ENCODE peak calls at places on chromosomes 1 and 21, in eight cellular contexts. One of them, this sample, is unnamed.

GRCh38 chr1:186839077-186839400 is 10.3 kb downstream of the PLA2G4A start:
- DNase-seq in mesenchymal stem cell: no peak
- DNase-seq in LoVo: no peak
- DNase-seq in uterus: no peak
- DNase-seq in stimulated activated CD8-positive, alpha-beta memory T cell treated with anti-CD3 and anti-CD28 coated beads, Interleukin-7, amount 100 ng/mL, for 4 hours: no peak
- DNase-seq in retina: no peak
- DNase-seq in NCI-H1105 treated with DMSO at 0.1 percent for 48 hours: no peak
- DNase-seq in stimulated activated CD4-positive, alpha-beta T cell treated with anti-CD3 and anti-CD28 coated beads, Interleukin-2, amount 100 ng/mL, for 48 hours: no peak
- DNase-seq in this sample: no peak

GRCh38 chr21:37644666-37645065 is 271.6 kb downstream of the KCNJ6 start:
- DNase-seq in mesenchymal stem cell: no peak
- DNase-seq in LoVo: no peak
- DNase-seq in uterus: no peak
- DNase-seq in stimulated activated CD8-positive, alpha-beta memory T cell treated with anti-CD3 and anti-CD28 coated beads, Interleukin-7, amount 100 ng/mL, for 4 hours: no peak
- DNase-seq in retina: no peak
- DNase-seq in NCI-H1105 treated with DMSO at 0.1 percent for 48 hours: no peak
- DNase-seq in stimulated activated CD4-positive, alpha-beta T cell treated with anti-CD3 and anti-CD28 coated beads, Interleukin-2, amount 100 ng/mL, for 48 hours: no peak
- DNase-seq in this sample: no peak

GRCh38 chr1:56626546-56626945 is 18.6 kb upstream of the PRKAA2 start:
- DNase-seq in mesenchymal stem cell: peak; percentile 12
- DNase-seq in LoVo: no peak
- DNase-seq in uterus: no peak
- DNase-seq in stimulated activated CD8-positive, alpha-beta memory T cell treated with anti-CD3 and anti-CD28 coated beads, Interleukin-7, amount 100 ng/mL, for 4 hours: no peak
- DNase-seq in retina: no peak
- DNase-seq in NCI-H1105 treated with DMSO at 0.1 percent for 48 hours: no peak
- DNase-seq in stimulated activated CD4-positive, alpha-beta T cell treated with anti-CD3 and anti-CD28 coated beads, Interleukin-2, amount 100 ng/mL, for 48 hours: no peak
- DNase-seq in this sample: no peak

GRCh38 chr1:108663074-108663473 is 2.2 kb upstream of the HENMT1 start:
- DNase-seq in mesenchymal stem cell: no peak
- DNase-seq in LoVo: no peak
- DNase-seq in uterus: no peak
- DNase-seq in stimulated activated CD8-positive, alpha-beta memory T cell treated with anti-CD3 and anti-CD28 coated beads, Interleukin-7, amount 100 ng/mL, for 4 hours: no peak
- DNase-seq in retina: no peak
- DNase-seq in NCI-H1105 treated with DMSO at 0.1 percent for 48 hours: no peak
- DNase-seq in stimulated activated CD4-positive, alpha-beta T cell treated with anti-CD3 and anti-CD28 coated beads, Interleukin-2, amount 100 ng/mL, for 48 hours: no peak
- DNase-seq in this sample: no peak

GRCh38 chr21:14890141-14890540 is 174.7 kb downstream of the NRIP1 start:
- DNase-seq in mesenchymal stem cell: no peak
- DNase-seq in LoVo: no peak
- DNase-seq in uterus: no peak
- DNase-seq in stimulated activated CD8-positive, alpha-beta memory T cell treated with anti-CD3 and anti-CD28 coated beads, Interleukin-7, amount 100 ng/mL, for 4 hours: no peak
- DNase-seq in retina: no peak
- DNase-seq in NCI-H1105 treated with DMSO at 0.1 percent for 48 hours: no peak
- DNase-seq in stimulated activated CD4-positive, alpha-beta T cell treated with anti-CD3 and anti-CD28 coated beads, Interleukin-2, amount 100 ng/mL, for 48 hours: no peak
- DNase-seq in this sample: no peak

GRCh38 chr1:217561446-217561845 is 69.4 kb downstream of the GPATCH2 start:
- DNase-seq in mesenchymal stem cell: no peak
- DNase-seq in LoVo: no peak
- DNase-seq in uterus: no peak
- DNase-seq in stimulated activated CD8-positive, alpha-beta memory T cell treated with anti-CD3 and anti-CD28 coated beads, Interleukin-7, amount 100 ng/mL, for 4 hours: no peak
- DNase-seq in retina: no peak
- DNase-seq in NCI-H1105 treated with DMSO at 0.1 percent for 48 hours: no peak
- DNase-seq in stimulated activated CD4-positive, alpha-beta T cell treated with anti-CD3 and anti-CD28 coated beads, Interleukin-2, amount 100 ng/mL, for 48 hours: no peak
- DNase-seq in this sample: no peak

GRCh38 chr1:46689326-46689725 is 17.7 kb downstream of the TEX38 start:
- DNase-seq in mesenchymal stem cell: no peak
- DNase-seq in LoVo: no peak
- DNase-seq in uterus: no peak
- DNase-seq in stimulated activated CD8-positive, alpha-beta memory T cell treated with anti-CD3 and anti-CD28 coated beads, Interleukin-7, amount 100 ng/mL, for 4 hours: no peak
- DNase-seq in retina: no peak
- DNase-seq in NCI-H1105 treated with DMSO at 0.1 percent for 48 hours: no peak
- DNase-seq in stimulated activated CD4-positive, alpha-beta T cell treated with anti-CD3 and anti-CD28 coated beads, Interleukin-2, amount 100 ng/mL, for 48 hours: no peak
- DNase-seq in this sample: no peak

GRCh38 chr1:2611034-2611501 is 21.7 kb downstream of the MMEL1 start:
- DNase-seq in mesenchymal stem cell: no peak
- DNase-seq in LoVo: peak; percentile 22
- DNase-seq in uterus: no peak
- DNase-seq in stimulated activated CD8-positive, alpha-beta memory T cell treated with anti-CD3 and anti-CD28 coated beads, Interleukin-7, amount 100 ng/mL, for 4 hours: no peak
- DNase-seq in retina: peak; percentile 72
- DNase-seq in NCI-H1105 treated with DMSO at 0.1 percent for 48 hours: no peak
- DNase-seq in stimulated activated CD4-positive, alpha-beta T cell treated with anti-CD3 and anti-CD28 coated beads, Interleukin-2, amount 100 ng/mL, for 48 hours: peak; percentile 38
- DNase-seq in this sample: peak; percentile 70

GRCh38 chr1:62508187-62508758 is 71.4 kb downstream of the USP1 start:
- DNase-seq in mesenchymal stem cell: peak; percentile 55
- DNase-seq in LoVo: peak; percentile 29
- DNase-seq in uterus: no peak
- DNase-seq in stimulated activated CD8-positive, alpha-beta memory T cell treated with anti-CD3 and anti-CD28 coated beads, Interleukin-7, amount 100 ng/mL, for 4 hours: no peak
- DNase-seq in retina: no peak
- DNase-seq in NCI-H1105 treated with DMSO at 0.1 percent for 48 hours: peak; percentile 55
- DNase-seq in stimulated activated CD4-positive, alpha-beta T cell treated with anti-CD3 and anti-CD28 coated beads, Interleukin-2, amount 100 ng/mL, for 48 hours: no peak
- DNase-seq in this sample: no peak

GRCh38 chr21:39051561-39051949 is 131.7 kb downstream of the PSMG1 start:
- DNase-seq in mesenchymal stem cell: peak; percentile 16
- DNase-seq in LoVo: no peak
- DNase-seq in uterus: no peak
- DNase-seq in stimulated activated CD8-positive, alpha-beta memory T cell treated with anti-CD3 and anti-CD28 coated beads, Interleukin-7, amount 100 ng/mL, for 4 hours: no peak
- DNase-seq in retina: no peak
- DNase-seq in NCI-H1105 treated with DMSO at 0.1 percent for 48 hours: no peak
- DNase-seq in stimulated activated CD4-positive, alpha-beta T cell treated with anti-CD3 and anti-CD28 coated beads, Interleukin-2, amount 100 ng/mL, for 48 hours: no peak
- DNase-seq in this sample: no peak

GRCh38 chr1:161816201-161816600 is 50.1 kb downstream of the ATF6 start:
- DNase-seq in mesenchymal stem cell: peak; percentile 77
- DNase-seq in LoVo: no peak
- DNase-seq in uterus: no peak
- DNase-seq in stimulated activated CD8-positive, alpha-beta memory T cell treated with anti-CD3 and anti-CD28 coated beads, Interleukin-7, amount 100 ng/mL, for 4 hours: no peak
- DNase-seq in retina: no peak
- DNase-seq in NCI-H1105 treated with DMSO at 0.1 percent for 48 hours: no peak
- DNase-seq in stimulated activated CD4-positive, alpha-beta T cell treated with anti-CD3 and anti-CD28 coated beads, Interleukin-2, amount 100 ng/mL, for 48 hours: no peak
- DNase-seq in this sample: no peak

GRCh38 chr1:115192200-115192767 is 103.0 kb upstream of the TSPAN2 start:
- DNase-seq in mesenchymal stem cell: no peak
- DNase-seq in LoVo: no peak
- DNase-seq in uterus: no peak
- DNase-seq in stimulated activated CD8-positive, alpha-beta memory T cell treated with anti-CD3 and anti-CD28 coated beads, Interleukin-7, amount 100 ng/mL, for 4 hours: no peak
- DNase-seq in retina: no peak
- DNase-seq in NCI-H1105 treated with DMSO at 0.1 percent for 48 hours: no peak
- DNase-seq in stimulated activated CD4-positive, alpha-beta T cell treated with anti-CD3 and anti-CD28 coated beads, Interleukin-2, amount 100 ng/mL, for 48 hours: no peak
- DNase-seq in this sample: no peak

GRCh38 chr1:157073944-157074685 is 25.5 kb downstream of the ETV3L start:
- DNase-seq in mesenchymal stem cell: peak; percentile 74
- DNase-seq in LoVo: peak; percentile 36
- DNase-seq in uterus: peak; percentile 70
- DNase-seq in stimulated activated CD8-positive, alpha-beta memory T cell treated with anti-CD3 and anti-CD28 coated beads, Interleukin-7, amount 100 ng/mL, for 4 hours: no peak
- DNase-seq in retina: peak; percentile 82
- DNase-seq in NCI-H1105 treated with DMSO at 0.1 percent for 48 hours: no peak
- DNase-seq in stimulated activated CD4-positive, alpha-beta T cell treated with anti-CD3 and anti-CD28 coated beads, Interleukin-2, amount 100 ng/mL, for 48 hours: peak; percentile 41
- DNase-seq in this sample: peak; percentile 85

GRCh38 chr1:25874209-25874608 is 1.3 kb downstream of the PAQR7 start:
- DNase-seq in mesenchymal stem cell: no peak
- DNase-seq in LoVo: no peak
- DNase-seq in uterus: no peak
- DNase-seq in stimulated activated CD8-positive, alpha-beta memory T cell treated with anti-CD3 and anti-CD28 coated beads, Interleukin-7, amount 100 ng/mL, for 4 hours: no peak
- DNase-seq in retina: no peak
- DNase-seq in NCI-H1105 treated with DMSO at 0.1 percent for 48 hours: no peak
- DNase-seq in stimulated activated CD4-positive, alpha-beta T cell treated with anti-CD3 and anti-CD28 coated beads, Interleukin-2, amount 100 ng/mL, for 48 hours: no peak
- DNase-seq in this sample: no peak

GRCh38 chr1:8723010-8723409 is 94.4 kb downstream of the RERE start:
- DNase-seq in mesenchymal stem cell: no peak
- DNase-seq in LoVo: no peak
- DNase-seq in uterus: no peak
- DNase-seq in stimulated activated CD8-positive, alpha-beta memory T cell treated with anti-CD3 and anti-CD28 coated beads, Interleukin-7, amount 100 ng/mL, for 4 hours: no peak
- DNase-seq in retina: no peak
- DNase-seq in NCI-H1105 treated with DMSO at 0.1 percent for 48 hours: no peak
- DNase-seq in stimulated activated CD4-positive, alpha-beta T cell treated with anti-CD3 and anti-CD28 coated beads, Interleukin-2, amount 100 ng/mL, for 48 hours: no peak
- DNase-seq in this sample: no peak

GRCh38 chr1:165117482-165117881 is 239.0 kb downstream of the LMX1A start:
- DNase-seq in mesenchymal stem cell: no peak
- DNase-seq in LoVo: no peak
- DNase-seq in uterus: no peak
- DNase-seq in stimulated activated CD8-positive, alpha-beta memory T cell treated with anti-CD3 and anti-CD28 coated beads, Interleukin-7, amount 100 ng/mL, for 4 hours: no peak
- DNase-seq in retina: peak; percentile 76
- DNase-seq in NCI-H1105 treated with DMSO at 0.1 percent for 48 hours: no peak
- DNase-seq in stimulated activated CD4-positive, alpha-beta T cell treated with anti-CD3 and anti-CD28 coated beads, Interleukin-2, amount 100 ng/mL, for 48 hours: no peak
- DNase-seq in this sample: no peak

GRCh38 chr1:1001057-1001630 is 1.2 kb upstream of the HES4 start:
- DNase-seq in mesenchymal stem cell: no peak
- DNase-seq in LoVo: no peak
- DNase-seq in uterus: peak; percentile 34
- DNase-seq in stimulated activated CD8-positive, alpha-beta memory T cell treated with anti-CD3 and anti-CD28 coated beads, Interleukin-7, amount 100 ng/mL, for 4 hours: no peak
- DNase-seq in retina: no peak
- DNase-seq in NCI-H1105 treated with DMSO at 0.1 percent for 48 hours: no peak
- DNase-seq in stimulated activated CD4-positive, alpha-beta T cell treated with anti-CD3 and anti-CD28 coated beads, Interleukin-2, amount 100 ng/mL, for 48 hours: no peak
- DNase-seq in this sample: no peak

GRCh38 chr1:210248341-210248740 is 15.7 kb downstream of the SERTAD4 start:
- DNase-seq in mesenchymal stem cell: no peak
- DNase-seq in LoVo: no peak
- DNase-seq in uterus: no peak
- DNase-seq in stimulated activated CD8-positive, alpha-beta memory T cell treated with anti-CD3 and anti-CD28 coated beads, Interleukin-7, amount 100 ng/mL, for 4 hours: no peak
- DNase-seq in retina: no peak
- DNase-seq in NCI-H1105 treated with DMSO at 0.1 percent for 48 hours: no peak
- DNase-seq in stimulated activated CD4-positive, alpha-beta T cell treated with anti-CD3 and anti-CD28 coated beads, Interleukin-2, amount 100 ng/mL, for 48 hours: no peak
- DNase-seq in this sample: no peak

This sample was measured in sciatic nerve.